ENCODE peak calls at places on chromosomes 2 and 18, in eight cellular contexts. E is AG04450; Z is suprapubic skin; I is iPS DF 6.9; Y is kidney; L is naive thymus-derived CD4-positive, alpha-beta T cell; T is fibroblast of lung; F is neural progenitor cell. D is an unnamed sample.
A peak's percentile ranks its signal among the peaks of the same experiment; 100 is the strongest.

GRCh38 chr2:150778828-150779227 is 291.4 kb upstream of the RND3 start:
- DNase-seq in E (no peak), Z (no peak), I (no peak), Y (no peak), L (no peak), T (peak; percentile 40), F (no peak), D (no peak)

GRCh38 chr2:70043252-70043875 is 43.9 kb upstream of the PCBP1 start:
- DNase-seq in E (no peak), Z (peak; percentile 62), I (no peak), Y (no peak), L (no peak), T (no peak), F (no peak), D (no peak)

GRCh38 chr18:26556573-26556972 is 8.2 kb upstream of the KCTD1 start:
- DNase-seq in E (no peak), Z (no peak), I (no peak), Y (no peak), L (no peak), T (no peak), F (no peak), D (no peak)

GRCh38 chr2:237083026-237083425 is 2.7 kb upstream of the COPS8 start:
- DNase-seq in E (no peak), Z (no peak), I (no peak), Y (no peak), L (no peak), T (no peak), F (no peak), D (no peak)

GRCh38 chr2:241878007-241878970 is 8.8 kb downstream of the RTP5 start:
- DNase-seq in E (no peak), Z (no peak), I (no peak), Y (peak; percentile 89), L (peak; percentile 82), T (peak; percentile 56), F (peak; percentile 81), D (peak; percentile 74)

GRCh38 chr2:227890495-227891079 is 19.2 kb downstream of the DAW1 start:
- DNase-seq in E (peak; percentile 10), Z (no peak), I (no peak), Y (no peak), L (peak; percentile 8), T (peak; percentile 30), F (peak; percentile 69), D (no peak)

GRCh38 chr2:213221962-213222361 is 62.3 kb upstream of the SPAG16 start:
- DNase-seq in E (no peak), Z (no peak), I (no peak), Y (no peak), L (no peak), T (no peak), F (no peak), D (no peak)

GRCh38 chr2:173884403-173884802 is 80.8 kb downstream of the SP3 start:
- DNase-seq in E (no peak), Z (no peak), I (peak; percentile 9), Y (no peak), L (peak; percentile 18), T (peak; percentile 29), F (peak; percentile 70), D (peak; percentile 37)

GRCh38 chr2:184154438-184154837 is 443.9 kb upstream of the ZNF804A start:
- DNase-seq in E (no peak), Z (no peak), I (no peak), Y (no peak), L (no peak), T (peak; percentile 62), F (peak; percentile 11), D (no peak)

GRCh38 chr2:3644246-3644525 is 13.8 kb upstream of the ALLC start:
- DNase-seq in E (no peak), Z (no peak), I (no peak), Y (no peak), L (no peak), T (no peak), F (no peak), D (no peak)

GRCh38 chr2:201798252-201798918 is 8.0 kb upstream of the CDK15 start:
- DNase-seq in E (peak; percentile 81), Z (no peak), I (no peak), Y (no peak), L (no peak), T (peak; percentile 97), F (no peak), D (no peak)

GRCh38 chr18:9952633-9953416 is 39.0 kb downstream of the VAPA start:
- DNase-seq in E (no peak), Z (no peak), I (no peak), Y (no peak), L (no peak), T (peak; percentile 65), F (no peak), D (no peak)

GRCh38 chr18:10032331-10032979 is 118.6 kb downstream of the VAPA start:
- DNase-seq in E (no peak), Z (peak; percentile 69), I (no peak), Y (peak; percentile 82), L (peak; percentile 10), T (peak; percentile 17), F (peak; percentile 73), D (no peak)

GRCh38 chr2:174336403-174337336 is 1.9 kb downstream of the SP9 start:
- DNase-seq in E (no peak), Z (no peak), I (no peak), Y (peak; percentile 72), L (peak; percentile 63), T (no peak), F (peak; percentile 92), D (no peak)

GRCh38 chr2:24175631-24176030 is 778 bp downstream of the FAM228A start:
- DNase-seq in E (no peak), Z (no peak), I (no peak), Y (no peak), L (no peak), T (no peak), F (no peak), D (no peak)

GRCh38 chr2:23436346-23437099 is 51.5 kb downstream of the KLHL29 start:
- DNase-seq in E (no peak), Z (no peak), I (no peak), Y (no peak), L (no peak), T (peak; percentile 51), F (no peak), D (no peak)

GRCh38 chr2:12567411-12567810 is 149.3 kb upstream of the TRIB2 start:
- DNase-seq in E (no peak), Z (no peak), I (no peak), Y (no peak), L (no peak), T (no peak), F (no peak), D (no peak)

GRCh38 chr2:223580951-223581350 is 21.2 kb downstream of the SCG2 start:
- DNase-seq in E (no peak), Z (no peak), I (no peak), Y (no peak), L (no peak), T (peak; percentile 83), F (peak; percentile 12), D (no peak)

GRCh38 chr2:188395903-188396699 is 104.4 kb downstream of the GULP1 start:
- DNase-seq in E (no peak), Z (no peak), I (no peak), Y (peak; percentile 60), L (no peak), T (no peak), F (no peak), D (no peak)

DNA sequence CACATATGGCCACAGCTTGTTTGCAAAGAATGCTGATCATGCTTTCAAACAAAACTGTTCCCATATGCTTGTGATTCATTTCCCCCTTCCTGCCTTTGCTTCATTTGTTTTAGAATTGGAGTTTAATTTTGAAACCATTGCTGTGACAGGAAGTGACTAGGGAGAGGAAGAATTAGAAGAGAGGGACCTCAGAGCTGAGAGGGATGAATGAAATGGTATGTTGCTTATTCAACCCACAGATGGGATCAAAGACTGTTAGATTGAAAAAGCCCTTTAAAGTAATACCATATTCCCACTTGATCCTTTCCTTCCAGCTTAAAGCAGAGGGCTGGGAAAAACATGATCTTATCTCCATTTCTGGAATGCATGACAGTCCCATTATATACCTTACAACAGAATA is 106.2 kb upstream of the RNF152 start:
- DNase-seq in E (peak; percentile 69), Z (no peak), I (no peak), Y (no peak), L (no peak), T (peak; percentile 93), F (no peak), D (no peak)
- H3K9me3 ChIP-seq in E (peaks cover 7% of the 10 kb centered on the region), Z (no peaks in the 10 kb centered on the region), I (no peaks in the 10 kb centered on the region), Y (no peaks in the 10 kb centered on the region), L (no peaks in the 10 kb centered on the region), T (no peaks in the 10 kb centered on the region), F (peaks cover 5% of the 10 kb centered on the region), D (peaks cover 8% of the 10 kb centered on the region)

GRCh38 chr18:33906046-33906445 is 318.7 kb downstream of the NOL4 start:
- DNase-seq in E (no peak), Z (no peak), I (no peak), Y (no peak), L (no peak), T (peak; percentile 71), F (no peak), D (no peak)

GRCh38 chr18:33900638-33901037 is 322.6 kb downstream of the ASXL3 start:
- DNase-seq in E (no peak), Z (no peak), I (no peak), Y (no peak), L (no peak), T (no peak), F (no peak), D (no peak)

GRCh38 chr18:33898427-33898826 is 320.4 kb downstream of the ASXL3 start:
- DNase-seq in E (no peak), Z (no peak), I (no peak), Y (no peak), L (no peak), T (no peak), F (no peak), D (no peak)

GRCh38 chr18:33901894-33902512 is 322.7 kb downstream of the NOL4 start:
- DNase-seq in E (no peak), Z (no peak), I (no peak), Y (no peak), L (no peak), T (no peak), F (peak; percentile 5), D (no peak)
- H3K9me3 ChIP-seq in E (no peaks in the 10 kb centered on the region), Z (no peaks in the 10 kb centered on the region), I (no peaks in the 10 kb centered on the region), Y (no peaks in the 10 kb centered on the region), L (no peaks in the 10 kb centered on the region), T (no peaks in the 10 kb centered on the region), F (peaks cover 27% of the 10 kb centered on the region), D (peaks cover 4% of the 10 kb centered on the region)

DNA sequence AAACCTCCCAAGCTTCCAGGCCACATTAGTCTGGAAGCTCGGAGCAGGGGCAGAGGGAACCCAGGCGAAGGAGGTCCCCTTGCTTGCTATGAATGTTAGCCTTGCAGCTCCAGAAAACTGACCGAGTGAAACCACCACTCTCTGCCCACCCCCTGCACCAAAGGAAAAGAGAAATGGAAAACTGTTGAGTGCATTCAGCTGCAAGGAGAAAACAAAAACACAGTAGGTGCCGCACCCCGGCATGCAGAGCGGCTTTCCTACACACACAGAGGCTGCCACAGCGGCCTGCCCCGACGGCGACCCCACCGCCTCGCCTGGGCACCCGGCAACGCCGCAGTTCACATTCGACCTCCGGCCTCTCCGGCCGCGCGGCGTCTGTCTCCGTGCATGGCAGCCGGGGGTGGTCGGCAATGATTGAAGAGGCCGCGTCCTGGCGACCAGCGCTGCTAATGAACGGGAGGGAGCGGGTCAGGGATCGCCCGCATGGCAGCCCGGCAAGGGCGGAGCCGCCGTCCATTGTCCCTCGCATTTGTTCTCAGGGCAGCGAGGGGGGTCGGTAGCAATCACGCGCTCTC is 417.1 kb upstream of the SALL3 start:
- DNase-seq in E (no peak), Z (no peak), I (no peak), Y (no peak), L (no peak), T (no peak), F (peak; percentile 17), D (no peak)
- H3K9me3 ChIP-seq in E (peaks cover 81% of the 10 kb centered on the region), Z (no peaks in the 10 kb centered on the region), I (no peaks in the 10 kb centered on the region), Y (no peaks in the 10 kb centered on the region), L (no peaks in the 10 kb centered on the region), T (peaks cover 4% of the 10 kb centered on the region), F (no peaks in the 10 kb centered on the region), D (no peaks in the 10 kb centered on the region)

GRCh38 chr2:83115606-83116005 is 1343.5 kb downstream of the SUCLG1 start:
- DNase-seq in E (no peak), Z (no peak), I (no peak), Y (no peak), L (no peak), T (no peak), F (no peak), D (no peak)
- H3K9me3 ChIP-seq in E (no peaks in the 10 kb centered on the region), Z (no peaks in the 10 kb centered on the region), I (no peaks in the 10 kb centered on the region), Y (no peaks in the 10 kb centered on the region), L (no peaks in the 10 kb centered on the region), T (no peaks in the 10 kb centered on the region), F (no peaks in the 10 kb centered on the region), D (no peaks in the 10 kb centered on the region)

D was measured in tibial nerve.